ENCODE peak calls at places on chromosomes 13 and 19, in eight cellular contexts. One of them, this sample, is unnamed.

GRCh38 chr13:99434258-99434788 is 66.9 kb upstream of the TM9SF2 start:
- DNase-seq in MG63: no peak
- DNase-seq in A549: no peak
- DNase-seq in stimulated activated naive B cell treated with anti-CD40 and anti-IgM and Interleukin-4, amounts not matched to agents 10 μg/mL and 1 μg/mL and 100 μg/mL, for 72 hours: peak
- DNase-seq in retinal pigment epithelial cell: no peak
- DNase-seq in CD4-positive, alpha-beta memory T cell: peak
- DNase-seq in mucosa of descending colon: no peak
- DNase-seq in fibroblast of the aortic adventitia: no peak
- DNase-seq in this sample: no peak

GRCh38 chr13:31209172-31209818 is 9.5 kb downstream of the B3GLCT start:
- DNase-seq in mucosa of descending colon: no peak
- DNase-seq in CD4-positive, alpha-beta memory T cell: no peak
- DNase-seq in retinal pigment epithelial cell: peak
- DNase-seq in MG63: peak
- DNase-seq in fibroblast of the aortic adventitia: peak
- DNase-seq in stimulated activated naive B cell treated with anti-CD40 and anti-IgM and Interleukin-4, amounts not matched to agents 10 μg/mL and 1 μg/mL and 100 μg/mL, for 72 hours: no peak
- DNase-seq in A549: no peak
- DNase-seq in this sample: peak

GRCh38 chr19:52689804-52690394 is 44.9 kb downstream of the ZNF611 start:
- DNase-seq in mucosa of descending colon: peak
- DNase-seq in A549: no peak
- DNase-seq in MG63: peak
- DNase-seq in fibroblast of the aortic adventitia: peak
- DNase-seq in CD4-positive, alpha-beta memory T cell: no peak
- DNase-seq in retinal pigment epithelial cell: no peak
- DNase-seq in stimulated activated naive B cell treated with anti-CD40 and anti-IgM and Interleukin-4, amounts not matched to agents 10 μg/mL and 1 μg/mL and 100 μg/mL, for 72 hours: peak
- DNase-seq in this sample: no peak

GRCh38 chr19:42051166-42052115 is 18.6 kb downstream of the GRIK5 start:
- DNase-seq in mucosa of descending colon: no peak
- DNase-seq in fibroblast of the aortic adventitia: no peak
- DNase-seq in retinal pigment epithelial cell: no peak
- DNase-seq in A549: no peak
- DNase-seq in stimulated activated naive B cell treated with anti-CD40 and anti-IgM and Interleukin-4, amounts not matched to agents 10 μg/mL and 1 μg/mL and 100 μg/mL, for 72 hours: no peak
- DNase-seq in CD4-positive, alpha-beta memory T cell: no peak
- DNase-seq in MG63: peak
- DNase-seq in this sample: no peak

GRCh38 chr13:92838786-92839185 is 387.8 kb upstream of the GPC6 start:
- DNase-seq in CD4-positive, alpha-beta memory T cell: no peak
- DNase-seq in fibroblast of the aortic adventitia: peak
- DNase-seq in A549: no peak
- DNase-seq in retinal pigment epithelial cell: peak
- DNase-seq in stimulated activated naive B cell treated with anti-CD40 and anti-IgM and Interleukin-4, amounts not matched to agents 10 μg/mL and 1 μg/mL and 100 μg/mL, for 72 hours: no peak
- DNase-seq in MG63: peak
- DNase-seq in mucosa of descending colon: no peak
- DNase-seq in this sample: peak

GRCh38 chr19:29942404-29943261 is 594 bp downstream of the URI1 start:
- DNase-seq in fibroblast of the aortic adventitia: peak
- DNase-seq in CD4-positive, alpha-beta memory T cell: peak
- DNase-seq in A549: peak
- DNase-seq in stimulated activated naive B cell treated with anti-CD40 and anti-IgM and Interleukin-4, amounts not matched to agents 10 μg/mL and 1 μg/mL and 100 μg/mL, for 72 hours: peak
- DNase-seq in MG63: peak
- DNase-seq in retinal pigment epithelial cell: no peak
- DNase-seq in mucosa of descending colon: peak
- DNase-seq in this sample: no peak

GRCh38 chr13:77800219-77800618 is 102.7 kb downstream of the SLAIN1 start:
- DNase-seq in MG63: no peak
- DNase-seq in A549: no peak
- DNase-seq in mucosa of descending colon: no peak
- DNase-seq in stimulated activated naive B cell treated with anti-CD40 and anti-IgM and Interleukin-4, amounts not matched to agents 10 μg/mL and 1 μg/mL and 100 μg/mL, for 72 hours: no peak
- DNase-seq in fibroblast of the aortic adventitia: peak
- DNase-seq in CD4-positive, alpha-beta memory T cell: no peak
- DNase-seq in retinal pigment epithelial cell: no peak
- DNase-seq in this sample: no peak

GRCh38 chr19:48329167-48329891 is 4.0 kb downstream of the EMP3 start:
- DNase-seq in A549: no peak
- DNase-seq in MG63: no peak
- DNase-seq in stimulated activated naive B cell treated with anti-CD40 and anti-IgM and Interleukin-4, amounts not matched to agents 10 μg/mL and 1 μg/mL and 100 μg/mL, for 72 hours: peak
- DNase-seq in retinal pigment epithelial cell: no peak
- DNase-seq in fibroblast of the aortic adventitia: peak
- DNase-seq in CD4-positive, alpha-beta memory T cell: peak
- DNase-seq in mucosa of descending colon: no peak
- DNase-seq in this sample: peak

GRCh38 chr13:83184819-83185218 is 697.5 kb downstream of the SLITRK1 start:
- DNase-seq in fibroblast of the aortic adventitia: peak
- DNase-seq in A549: no peak
- DNase-seq in retinal pigment epithelial cell: peak
- DNase-seq in mucosa of descending colon: no peak
- DNase-seq in MG63: no peak
- DNase-seq in stimulated activated naive B cell treated with anti-CD40 and anti-IgM and Interleukin-4, amounts not matched to agents 10 μg/mL and 1 μg/mL and 100 μg/mL, for 72 hours: no peak
- DNase-seq in CD4-positive, alpha-beta memory T cell: no peak
- DNase-seq in this sample: peak

GRCh38 chr19:5128251-5128931 is 159.5 kb downstream of the KDM4B start:
- DNase-seq in A549: no peak
- DNase-seq in retinal pigment epithelial cell: no peak
- DNase-seq in mucosa of descending colon: no peak
- DNase-seq in fibroblast of the aortic adventitia: peak
- DNase-seq in stimulated activated naive B cell treated with anti-CD40 and anti-IgM and Interleukin-4, amounts not matched to agents 10 μg/mL and 1 μg/mL and 100 μg/mL, for 72 hours: no peak
- DNase-seq in CD4-positive, alpha-beta memory T cell: peak
- DNase-seq in MG63: no peak
- DNase-seq in this sample: peak

GRCh38 chr13:107124730-107125129 is 556.8 kb upstream of the ARGLU1 start:
- DNase-seq in mucosa of descending colon: no peak
- DNase-seq in fibroblast of the aortic adventitia: no peak
- DNase-seq in A549: no peak
- DNase-seq in retinal pigment epithelial cell: no peak
- DNase-seq in CD4-positive, alpha-beta memory T cell: no peak
- DNase-seq in MG63: no peak
- DNase-seq in stimulated activated naive B cell treated with anti-CD40 and anti-IgM and Interleukin-4, amounts not matched to agents 10 μg/mL and 1 μg/mL and 100 μg/mL, for 72 hours: no peak
- DNase-seq in this sample: no peak

GRCh38 chr13:23551213-23552008 is 18.8 kb upstream of the TNFRSF19 start:
- DNase-seq in fibroblast of the aortic adventitia: no peak
- DNase-seq in stimulated activated naive B cell treated with anti-CD40 and anti-IgM and Interleukin-4, amounts not matched to agents 10 μg/mL and 1 μg/mL and 100 μg/mL, for 72 hours: no peak
- DNase-seq in MG63: no peak
- DNase-seq in retinal pigment epithelial cell: no peak
- DNase-seq in A549: no peak
- DNase-seq in mucosa of descending colon: no peak
- DNase-seq in CD4-positive, alpha-beta memory T cell: no peak
- DNase-seq in this sample: no peak

GRCh38 chr19:38303517-38304351 is at the start of gene C19orf33:
- DNase-seq in CD4-positive, alpha-beta memory T cell: no peak
- DNase-seq in stimulated activated naive B cell treated with anti-CD40 and anti-IgM and Interleukin-4, amounts not matched to agents 10 μg/mL and 1 μg/mL and 100 μg/mL, for 72 hours: no peak
- DNase-seq in mucosa of descending colon: peak
- DNase-seq in retinal pigment epithelial cell: peak
- DNase-seq in A549: peak
- DNase-seq in fibroblast of the aortic adventitia: no peak
- DNase-seq in MG63: no peak
- DNase-seq in this sample: no peak

GRCh38 chr13:114211446-114211845 is 23.3 kb upstream of the CDC16 start:
- DNase-seq in MG63: no peak
- DNase-seq in stimulated activated naive B cell treated with anti-CD40 and anti-IgM and Interleukin-4, amounts not matched to agents 10 μg/mL and 1 μg/mL and 100 μg/mL, for 72 hours: no peak
- DNase-seq in fibroblast of the aortic adventitia: no peak
- DNase-seq in retinal pigment epithelial cell: no peak
- DNase-seq in A549: no peak
- DNase-seq in CD4-positive, alpha-beta memory T cell: no peak
- DNase-seq in mucosa of descending colon: no peak
- DNase-seq in this sample: no peak

GRCh38 chr19:7393934-7394508 is 45.3 kb downstream of the ARHGEF18 start:
- DNase-seq in CD4-positive, alpha-beta memory T cell: no peak
- DNase-seq in retinal pigment epithelial cell: no peak
- DNase-seq in A549: no peak
- DNase-seq in MG63: no peak
- DNase-seq in fibroblast of the aortic adventitia: no peak
- DNase-seq in mucosa of descending colon: no peak
- DNase-seq in stimulated activated naive B cell treated with anti-CD40 and anti-IgM and Interleukin-4, amounts not matched to agents 10 μg/mL and 1 μg/mL and 100 μg/mL, for 72 hours: no peak
- DNase-seq in this sample: no peak

GRCh38 chr13:44618326-44618725 is 42.2 kb upstream of the TSC22D1 start:
- DNase-seq in fibroblast of the aortic adventitia: no peak
- DNase-seq in stimulated activated naive B cell treated with anti-CD40 and anti-IgM and Interleukin-4, amounts not matched to agents 10 μg/mL and 1 μg/mL and 100 μg/mL, for 72 hours: no peak
- DNase-seq in retinal pigment epithelial cell: no peak
- DNase-seq in A549: no peak
- DNase-seq in mucosa of descending colon: no peak
- DNase-seq in CD4-positive, alpha-beta memory T cell: no peak
- DNase-seq in MG63: no peak
- DNase-seq in this sample: peak

GRCh38 chr13:36753176-36753575 is 65.8 kb upstream of the RFXAP start:
- DNase-seq in retinal pigment epithelial cell: no peak
- DNase-seq in stimulated activated naive B cell treated with anti-CD40 and anti-IgM and Interleukin-4, amounts not matched to agents 10 μg/mL and 1 μg/mL and 100 μg/mL, for 72 hours: no peak
- DNase-seq in CD4-positive, alpha-beta memory T cell: no peak
- DNase-seq in mucosa of descending colon: no peak
- DNase-seq in A549: no peak
- DNase-seq in MG63: no peak
- DNase-seq in fibroblast of the aortic adventitia: no peak
- DNase-seq in this sample: no peak

GRCh38 chr13:96029002-96029401 is 24.2 kb downstream of the UGGT2 start:
- DNase-seq in MG63: no peak
- DNase-seq in A549: no peak
- DNase-seq in CD4-positive, alpha-beta memory T cell: no peak
- DNase-seq in stimulated activated naive B cell treated with anti-CD40 and anti-IgM and Interleukin-4, amounts not matched to agents 10 μg/mL and 1 μg/mL and 100 μg/mL, for 72 hours: no peak
- DNase-seq in fibroblast of the aortic adventitia: no peak
- DNase-seq in mucosa of descending colon: no peak
- DNase-seq in retinal pigment epithelial cell: no peak
- DNase-seq in this sample: no peak

GRCh38 chr13:110216006-110216402 is 91.0 kb downstream of the COL4A1 start:
- DNase-seq in mucosa of descending colon: no peak
- DNase-seq in MG63: no peak
- DNase-seq in fibroblast of the aortic adventitia: no peak
- DNase-seq in CD4-positive, alpha-beta memory T cell: no peak
- DNase-seq in A549: no peak
- DNase-seq in retinal pigment epithelial cell: no peak
- DNase-seq in stimulated activated naive B cell treated with anti-CD40 and anti-IgM and Interleukin-4, amounts not matched to agents 10 μg/mL and 1 μg/mL and 100 μg/mL, for 72 hours: no peak
- DNase-seq in this sample: no peak

GRCh38 chr19:39413903-39414608 is 1.6 kb downstream of the PLEKHG2 start:
- DNase-seq in retinal pigment epithelial cell: no peak
- DNase-seq in MG63: peak
- DNase-seq in CD4-positive, alpha-beta memory T cell: peak
- DNase-seq in mucosa of descending colon: no peak
- DNase-seq in stimulated activated naive B cell treated with anti-CD40 and anti-IgM and Interleukin-4, amounts not matched to agents 10 μg/mL and 1 μg/mL and 100 μg/mL, for 72 hours: no peak
- DNase-seq in A549: peak
- DNase-seq in fibroblast of the aortic adventitia: no peak
- DNase-seq in this sample: peak

GRCh38 chr19:3781603-3782002 is 4.6 kb downstream of the MATK start:
- DNase-seq in CD4-positive, alpha-beta memory T cell: no peak
- DNase-seq in mucosa of descending colon: no peak
- DNase-seq in retinal pigment epithelial cell: no peak
- DNase-seq in stimulated activated naive B cell treated with anti-CD40 and anti-IgM and Interleukin-4, amounts not matched to agents 10 μg/mL and 1 μg/mL and 100 μg/mL, for 72 hours: no peak
- DNase-seq in A549: no peak
- DNase-seq in fibroblast of the aortic adventitia: no peak
- DNase-seq in MG63: no peak
- DNase-seq in this sample: no peak

GRCh38 chr13:34816118-34816517 is 126.0 kb upstream of the NBEA start:
- DNase-seq in mucosa of descending colon: no peak
- DNase-seq in MG63: no peak
- DNase-seq in retinal pigment epithelial cell: no peak
- DNase-seq in CD4-positive, alpha-beta memory T cell: no peak
- DNase-seq in A549: no peak
- DNase-seq in fibroblast of the aortic adventitia: no peak
- DNase-seq in stimulated activated naive B cell treated with anti-CD40 and anti-IgM and Interleukin-4, amounts not matched to agents 10 μg/mL and 1 μg/mL and 100 μg/mL, for 72 hours: no peak
- DNase-seq in this sample: no peak

GRCh38 chr19:17195106-17195505 is 20.1 kb upstream of the USE1 start:
- DNase-seq in MG63: no peak
- DNase-seq in CD4-positive, alpha-beta memory T cell: no peak
- DNase-seq in mucosa of descending colon: no peak
- DNase-seq in fibroblast of the aortic adventitia: no peak
- DNase-seq in A549: no peak
- DNase-seq in retinal pigment epithelial cell: no peak
- DNase-seq in stimulated activated naive B cell treated with anti-CD40 and anti-IgM and Interleukin-4, amounts not matched to agents 10 μg/mL and 1 μg/mL and 100 μg/mL, for 72 hours: no peak
- DNase-seq in this sample: no peak

GRCh38 chr19:2775556-2776430 is 7.3 kb downstream of the SGTA start:
- DNase-seq in fibroblast of the aortic adventitia: no peak
- DNase-seq in A549: no peak
- DNase-seq in CD4-positive, alpha-beta memory T cell: peak
- DNase-seq in retinal pigment epithelial cell: no peak
- DNase-seq in mucosa of descending colon: no peak
- DNase-seq in MG63: peak
- DNase-seq in stimulated activated naive B cell treated with anti-CD40 and anti-IgM and Interleukin-4, amounts not matched to agents 10 μg/mL and 1 μg/mL and 100 μg/mL, for 72 hours: peak
- DNase-seq in this sample: peak

GRCh38 chr19:32406161-32407003 is 812 bp downstream of the DPY19L3 start:
- DNase-seq in CD4-positive, alpha-beta memory T cell: no peak
- DNase-seq in stimulated activated naive B cell treated with anti-CD40 and anti-IgM and Interleukin-4, amounts not matched to agents 10 μg/mL and 1 μg/mL and 100 μg/mL, for 72 hours: no peak
- DNase-seq in retinal pigment epithelial cell: no peak
- DNase-seq in mucosa of descending colon: peak
- DNase-seq in fibroblast of the aortic adventitia: peak
- DNase-seq in A549: no peak
- DNase-seq in MG63: no peak
- DNase-seq in this sample: no peak

GRCh38 chr13:40172149-40172591 is 494.3 kb downstream of the FOXO1 start:
- DNase-seq in A549: no peak
- DNase-seq in mucosa of descending colon: no peak
- DNase-seq in stimulated activated naive B cell treated with anti-CD40 and anti-IgM and Interleukin-4, amounts not matched to agents 10 μg/mL and 1 μg/mL and 100 μg/mL, for 72 hours: no peak
- DNase-seq in fibroblast of the aortic adventitia: no peak
- DNase-seq in CD4-positive, alpha-beta memory T cell: no peak
- DNase-seq in retinal pigment epithelial cell: no peak
- DNase-seq in MG63: no peak
- DNase-seq in this sample: no peak

This sample was measured in IMR-90.